ENCODE peak calls at places on chromosomes 4 and X, in four cellular contexts. One of them, this sample, is unnamed.

GRCh38 chr4:185222598-185222997 is 13.2 kb downstream of the SNX25 start:
- DNase-seq in IMR-90: peak
- DNase-seq in neuronal stem cell: no peak
- DNase-seq in H9: no peak
- DNase-seq in this sample: peak

GRCh38 chrX:134761788-134762187 is 103.5 kb upstream of the PLAC1 start:
- DNase-seq in IMR-90: no peak
- DNase-seq in H9: no peak
- DNase-seq in neuronal stem cell: no peak
- DNase-seq in this sample: peak

GRCh38 chr4:2393353-2394270 is 24.8 kb downstream of the ZFYVE28 start:
- DNase-seq in H9: peak
- DNase-seq in neuronal stem cell: no peak
- DNase-seq in IMR-90: no peak
- DNase-seq in this sample: no peak

GRCh38 chr4:52783069-52783468 is 31.8 kb upstream of the ERVMER34-1 start:
- DNase-seq in neuronal stem cell: no peak
- DNase-seq in H9: no peak
- DNase-seq in IMR-90: no peak
- DNase-seq in this sample: no peak

GRCh38 chr4:84319124-84319523 is 180.0 kb downstream of the NKX6-1 start:
- DNase-seq in H9: no peak
- DNase-seq in neuronal stem cell: no peak
- DNase-seq in IMR-90: peak
- DNase-seq in this sample: peak

GRCh38 chr4:55184600-55185523 is 59.5 kb upstream of the KDR start:
- DNase-seq in IMR-90: peak
- DNase-seq in H9: peak
- DNase-seq in neuronal stem cell: no peak
- DNase-seq in this sample: peak

GRCh38 chr4:7323872-7324650 is 110.7 kb downstream of the PSAPL1 start:
- DNase-seq in IMR-90: no peak
- DNase-seq in H9: no peak
- DNase-seq in neuronal stem cell: no peak
- DNase-seq in this sample: no peak

GRCh38 chr4:124941267-124941666 is 228.7 kb upstream of the ANKRD50 start:
- DNase-seq in H9: no peak
- DNase-seq in neuronal stem cell: no peak
- DNase-seq in IMR-90: peak
- DNase-seq in this sample: peak

GRCh38 chr4:23369331-23369730 is 520.5 kb downstream of the PPARGC1A start:
- DNase-seq in neuronal stem cell: no peak
- DNase-seq in H9: peak
- DNase-seq in IMR-90: no peak
- DNase-seq in this sample: no peak

GRCh38 chr4:115972967-115973366 is 859.5 kb upstream of the NDST4 start:
- DNase-seq in neuronal stem cell: no peak
- DNase-seq in H9: no peak
- DNase-seq in IMR-90: no peak
- DNase-seq in this sample: no peak

GRCh38 chr4:6250235-6250983 is 19.2 kb upstream of the WFS1 start:
- DNase-seq in H9: peak
- DNase-seq in neuronal stem cell: peak
- DNase-seq in IMR-90: peak
- DNase-seq in this sample: peak

GRCh38 chr4:53925050-53925605 is 139.3 kb downstream of the CHIC2 start:
- DNase-seq in IMR-90: no peak
- DNase-seq in neuronal stem cell: no peak
- DNase-seq in H9: no peak
- DNase-seq in this sample: no peak

GRCh38 chr4:150173854-150174398 is 95.7 kb downstream of the DCLK2 start:
- DNase-seq in H9: no peak
- DNase-seq in IMR-90: no peak
- DNase-seq in neuronal stem cell: no peak
- DNase-seq in this sample: no peak

GRCh38 chr4:173440888-173441287 is 42.0 kb upstream of the SCRG1 start:
- DNase-seq in H9: no peak
- DNase-seq in neuronal stem cell: no peak
- DNase-seq in IMR-90: no peak
- DNase-seq in this sample: no peak

GRCh38 chrX:118862086-118862485 is 38.5 kb downstream of the ZCCHC12 start:
- DNase-seq in H9: no peak
- DNase-seq in neuronal stem cell: no peak
- DNase-seq in IMR-90: no peak
- DNase-seq in this sample: no peak

GRCh38 chrX:81355436-81355835 is 153.5 kb downstream of the SH3BGRL start:
- DNase-seq in IMR-90: no peak
- DNase-seq in neuronal stem cell: no peak
- DNase-seq in H9: no peak
- DNase-seq in this sample: no peak

GRCh38 chr4:169160825-169161224 is 109.9 kb downstream of the SH3RF1 start:
- DNase-seq in IMR-90: no peak
- DNase-seq in neuronal stem cell: no peak
- DNase-seq in H9: no peak
- DNase-seq in this sample: no peak

GRCh38 chr4:184343400-184344177 is 125.9 kb upstream of the ENPP6 start:
- DNase-seq in neuronal stem cell: peak
- DNase-seq in H9: peak
- DNase-seq in IMR-90: peak
- DNase-seq in this sample: peak

GRCh38 chr4:7559316-7559715 is 124.6 kb upstream of the PSAPL1 start:
- DNase-seq in neuronal stem cell: no peak
- DNase-seq in H9: no peak
- DNase-seq in IMR-90: no peak
- DNase-seq in this sample: no peak

GRCh38 chrX:40108084-40108958 is 10.6 kb upstream of the BCOR start:
- DNase-seq in IMR-90: no peak
- DNase-seq in neuronal stem cell: no peak
- DNase-seq in H9: peak
- DNase-seq in this sample: peak

GRCh38 chrX:4909245-4909830 is 1195.9 kb upstream of the PRKX start:
- DNase-seq in neuronal stem cell: no peak
- DNase-seq in H9: no peak
- DNase-seq in IMR-90: no peak
- DNase-seq in this sample: no peak

DNA sequence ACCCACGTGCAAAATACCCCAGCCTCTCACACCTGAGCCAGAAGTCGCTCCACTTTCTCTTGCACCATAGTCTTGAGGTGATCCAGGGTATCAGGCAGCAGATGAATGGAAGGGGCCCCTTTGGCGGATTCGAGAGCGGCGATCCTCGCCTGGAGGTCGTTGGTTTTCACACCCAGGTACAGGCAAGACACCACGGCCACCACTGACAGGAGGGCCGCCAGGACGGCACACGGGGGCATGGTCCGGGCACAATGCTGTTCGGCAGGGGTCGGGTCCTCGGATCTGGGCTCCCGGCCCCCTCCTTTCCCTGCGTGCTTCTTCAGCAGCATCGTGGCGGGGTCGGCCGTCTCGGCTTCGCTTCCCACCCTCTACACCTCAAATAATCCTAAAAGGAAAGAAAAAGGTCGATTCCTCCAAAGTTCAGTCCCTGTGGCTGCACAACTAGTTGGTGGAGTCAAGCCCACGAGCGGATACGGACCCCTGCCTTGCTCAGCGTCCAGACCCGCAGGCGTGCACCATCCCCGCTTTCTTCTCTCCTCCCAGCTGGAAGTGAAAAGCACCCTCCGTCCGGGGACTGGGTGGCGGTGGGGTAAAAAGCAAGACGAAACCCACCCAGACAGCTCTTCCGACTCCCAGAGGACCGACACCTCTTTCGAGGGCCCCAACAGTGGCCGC is 630 bp downstream of the COL25A1 start:
- DNase-seq in IMR-90: no peak
- DNase-seq in neuronal stem cell: no peak
- DNase-seq in H9: peak
- DNase-seq in this sample: no peak
- H3K23ac ChIP-seq in IMR-90: no peak
- H3K23ac ChIP-seq in neuronal stem cell: peak
- H3K23ac ChIP-seq in H9: no peak
- H3K23ac ChIP-seq in this sample: no peak

GRCh38 chr4:122534776-122535175 is 78.3 kb upstream of the IL2 start:
- DNase-seq in H9: no peak
- DNase-seq in IMR-90: no peak
- DNase-seq in neuronal stem cell: no peak
- DNase-seq in this sample: peak

GRCh38 chr4:122533841-122534240 is 77.3 kb upstream of the IL2 start:
- DNase-seq in IMR-90: no peak
- DNase-seq in neuronal stem cell: no peak
- DNase-seq in H9: no peak
- DNase-seq in this sample: no peak

GRCh38 chr4:122531038-122531437 is 74.5 kb upstream of the IL2 start:
- DNase-seq in IMR-90: no peak
- DNase-seq in neuronal stem cell: no peak
- DNase-seq in H9: no peak
- DNase-seq in this sample: no peak

GRCh38 chr4:122536001-122536400 is 79.5 kb upstream of the IL2 start:
- DNase-seq in IMR-90: peak
- DNase-seq in H9: no peak
- DNase-seq in neuronal stem cell: no peak
- DNase-seq in this sample: no peak

DNA sequence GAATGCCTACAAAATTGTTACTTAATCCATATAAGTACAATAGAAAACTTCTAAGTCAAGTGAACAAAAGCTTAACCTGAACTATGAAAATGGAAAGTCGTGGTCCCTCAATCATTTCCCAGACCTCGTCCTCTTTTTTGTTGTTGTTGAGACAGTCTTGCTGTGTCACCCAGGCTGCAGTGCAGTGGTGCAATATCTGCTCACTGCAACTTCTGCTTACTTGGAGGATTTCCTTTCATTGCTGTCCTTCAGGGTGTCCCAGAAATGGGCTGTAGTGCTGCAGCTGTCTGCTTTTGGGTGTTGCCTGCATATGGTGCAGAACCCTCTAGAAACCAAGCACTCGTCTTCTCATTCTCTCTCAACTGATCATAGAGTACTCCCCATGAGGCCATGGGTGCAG is 75.0 kb upstream of the IL2 start:
- DNase-seq in neuronal stem cell: no peak
- DNase-seq in H9: no peak
- DNase-seq in IMR-90: no peak
- DNase-seq in this sample: no peak
- H3K4me2 ChIP-seq in neuronal stem cell: no peak
- H3K4me2 ChIP-seq in H9: no peak
- H3K4me2 ChIP-seq in IMR-90: no peak
- H3K4me2 ChIP-seq in this sample: no peak

DNA sequence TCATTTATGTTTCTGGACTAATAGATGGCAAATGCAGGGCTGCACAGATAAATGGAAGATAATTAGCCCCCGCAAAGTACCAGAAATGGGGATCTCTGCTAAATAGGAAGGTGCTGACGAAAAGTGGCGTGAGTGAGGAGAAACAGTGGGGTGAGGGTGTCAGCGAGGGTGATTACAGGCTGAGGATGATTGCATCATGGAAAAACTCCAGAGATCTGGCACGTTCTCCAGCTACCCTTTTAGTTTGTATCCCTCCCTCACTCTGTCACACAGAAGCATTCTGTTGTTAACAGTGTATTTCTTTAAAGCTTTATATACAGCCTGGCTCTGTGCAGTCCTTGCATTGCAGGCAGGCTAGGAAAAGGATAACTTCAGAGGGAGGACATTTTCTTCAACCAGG is 309.6 kb upstream of the DDX53 start:
- DNase-seq in H9: no peak
- DNase-seq in IMR-90: peak
- DNase-seq in neuronal stem cell: no peak
- DNase-seq in this sample: no peak
- H3K9ac ChIP-seq in H9: no peak
- H3K9ac ChIP-seq in IMR-90: peak
- H3K9ac ChIP-seq in neuronal stem cell: no peak
- H3K9ac ChIP-seq in this sample: no peak

DNA sequence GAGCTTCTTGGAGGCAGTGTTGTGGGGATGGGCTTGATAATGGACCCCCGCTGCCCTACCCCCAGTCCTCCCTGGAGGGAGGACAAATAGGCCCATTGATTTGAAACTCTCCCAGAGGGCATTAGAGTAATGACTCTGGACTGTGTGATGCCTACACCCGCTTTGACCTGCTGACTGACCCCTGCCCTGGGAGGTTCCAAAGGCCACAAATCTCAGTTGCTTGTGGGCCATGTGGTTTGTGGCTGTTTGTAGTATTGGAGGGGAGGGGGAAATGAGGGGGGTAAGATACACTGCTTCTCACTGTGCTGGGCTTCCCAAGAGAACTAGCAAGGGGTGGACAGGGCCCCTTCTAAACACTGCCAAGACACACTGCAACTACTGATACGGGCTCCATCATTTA is 27.6 kb upstream of the BCORL1 start:
- DNase-seq in H9: no peak
- DNase-seq in IMR-90: no peak
- DNase-seq in neuronal stem cell: no peak
- DNase-seq in this sample: no peak
- H3K23ac ChIP-seq in H9: no peak
- H3K23ac ChIP-seq in IMR-90: no peak
- H3K23ac ChIP-seq in neuronal stem cell: no peak
- H3K23ac ChIP-seq in this sample: no peak

GRCh38 chr4:112885897-112886296 is 163.6 kb upstream of the ANK2 start:
- DNase-seq in H9: no peak
- DNase-seq in IMR-90: no peak
- DNase-seq in neuronal stem cell: no peak
- DNase-seq in this sample: no peak

GRCh38 chr4:112881842-112882241 is 167.6 kb upstream of the ANK2 start:
- DNase-seq in H9: no peak
- DNase-seq in neuronal stem cell: no peak
- DNase-seq in IMR-90: no peak
- DNase-seq in this sample: no peak

GRCh38 chr4:112876316-112876715 is 173.1 kb upstream of the ANK2 start:
- DNase-seq in IMR-90: no peak
- DNase-seq in H9: no peak
- DNase-seq in neuronal stem cell: no peak
- DNase-seq in this sample: no peak

DNA sequence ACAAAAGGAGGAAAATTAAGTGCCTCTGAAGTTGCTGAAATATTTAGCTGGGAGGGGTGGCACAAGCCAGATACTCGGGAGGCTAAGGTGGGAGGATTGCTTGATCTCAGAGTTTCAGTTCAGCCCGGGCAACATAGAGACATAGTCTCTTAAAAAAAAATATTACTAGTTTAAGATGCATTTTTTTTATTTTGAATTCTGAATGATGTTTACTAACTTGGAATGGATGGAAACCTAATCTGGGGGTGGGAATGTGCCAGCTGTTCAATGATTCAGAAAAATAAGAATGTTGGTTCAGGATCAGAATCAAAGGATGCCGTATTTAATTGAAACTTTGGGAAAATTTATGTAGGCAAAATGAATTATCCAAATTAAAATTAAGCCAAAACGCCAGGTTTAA is 167.2 kb upstream of the ANK2 start:
- DNase-seq in neuronal stem cell: no peak
- DNase-seq in IMR-90: no peak
- DNase-seq in H9: no peak
- DNase-seq in this sample: no peak
- H3K4me2 ChIP-seq in neuronal stem cell: no peak
- H3K4me2 ChIP-seq in IMR-90: no peak
- H3K4me2 ChIP-seq in H9: no peak
- H3K4me2 ChIP-seq in this sample: no peak

This sample was measured in trophoblast cell.